ENCODE peak calls at places on chromosomes 12 and 14, in nine cellular contexts. One of them, this sample, is unnamed.

GRCh38 chr12:69986109-69986508 is 161.1 kb downstream of the MYRFL start:
- DNase-seq in fibroblast of mammary gland: no peak
- DNase-seq in AG04449: no peak
- DNase-seq in prostate gland: no peak
- DNase-seq in epithelial cell of esophagus: no peak
- DNase-seq in transverse colon: no peak
- DNase-seq in cardiac muscle cell: no peak
- DNase-seq in BE2C: no peak
- DNase-seq in CD8-positive, alpha-beta T cell: no peak
- DNase-seq in this sample: no peak

GRCh38 chr14:59566725-59567124 is 9.9 kb downstream of the CCDC175 start:
- DNase-seq in fibroblast of mammary gland: no peak
- DNase-seq in AG04449: no peak
- DNase-seq in prostate gland: no peak
- DNase-seq in epithelial cell of esophagus: peak; percentile 23
- DNase-seq in transverse colon: no peak
- DNase-seq in cardiac muscle cell: no peak
- DNase-seq in BE2C: no peak
- DNase-seq in CD8-positive, alpha-beta T cell: no peak
- DNase-seq in this sample: no peak

GRCh38 chr12:78793491-78793890 is 71.1 kb upstream of the SYT1 start:
- DNase-seq in fibroblast of mammary gland: no peak
- DNase-seq in AG04449: no peak
- DNase-seq in prostate gland: no peak
- DNase-seq in epithelial cell of esophagus: no peak
- DNase-seq in transverse colon: no peak
- DNase-seq in cardiac muscle cell: no peak
- DNase-seq in BE2C: no peak
- DNase-seq in CD8-positive, alpha-beta T cell: no peak
- DNase-seq in this sample: no peak

GRCh38 chr14:103259801-103260628 is 74.0 kb upstream of the EIF5 start:
- DNase-seq in fibroblast of mammary gland: no peak
- DNase-seq in AG04449: no peak
- DNase-seq in prostate gland: no peak
- DNase-seq in epithelial cell of esophagus: no peak
- DNase-seq in transverse colon: peak; percentile 43
- DNase-seq in cardiac muscle cell: no peak
- DNase-seq in BE2C: peak; percentile 44
- DNase-seq in CD8-positive, alpha-beta T cell: no peak
- DNase-seq in this sample: no peak

GRCh38 chr12:12723681-12724420 is 6.7 kb downstream of the CDKN1B start:
- DNase-seq in fibroblast of mammary gland: no peak
- DNase-seq in AG04449: no peak
- DNase-seq in prostate gland: no peak
- DNase-seq in epithelial cell of esophagus: peak; percentile 36
- DNase-seq in transverse colon: peak; percentile 54
- DNase-seq in cardiac muscle cell: peak; percentile 47
- DNase-seq in BE2C: peak; percentile 48
- DNase-seq in CD8-positive, alpha-beta T cell: peak; percentile 44
- DNase-seq in this sample: no peak

GRCh38 chr12:102730996-102731395 is 186.0 kb downstream of the PAH start:
- DNase-seq in fibroblast of mammary gland: no peak
- DNase-seq in AG04449: no peak
- DNase-seq in prostate gland: no peak
- DNase-seq in epithelial cell of esophagus: no peak
- DNase-seq in transverse colon: no peak
- DNase-seq in cardiac muscle cell: no peak
- DNase-seq in BE2C: no peak
- DNase-seq in CD8-positive, alpha-beta T cell: no peak
- DNase-seq in this sample: no peak

GRCh38 chr12:94235894-94236293 is 87.5 kb downstream of the PLXNC1 start:
- DNase-seq in fibroblast of mammary gland: no peak
- DNase-seq in AG04449: no peak
- DNase-seq in prostate gland: no peak
- DNase-seq in epithelial cell of esophagus: no peak
- DNase-seq in transverse colon: no peak
- DNase-seq in cardiac muscle cell: no peak
- DNase-seq in BE2C: no peak
- DNase-seq in CD8-positive, alpha-beta T cell: no peak
- DNase-seq in this sample: no peak

GRCh38 chr12:105922670-105923102 is 216.1 kb downstream of the NUAK1 start:
- DNase-seq in fibroblast of mammary gland: peak; percentile 47
- DNase-seq in AG04449: peak; percentile 77
- DNase-seq in prostate gland: no peak
- DNase-seq in epithelial cell of esophagus: peak; percentile 70
- DNase-seq in transverse colon: no peak
- DNase-seq in cardiac muscle cell: peak; percentile 21
- DNase-seq in BE2C: no peak
- DNase-seq in CD8-positive, alpha-beta T cell: no peak
- DNase-seq in this sample: no peak

GRCh38 chr14:99511421-99512109 is 30.4 kb downstream of the CCNK start:
- DNase-seq in fibroblast of mammary gland: peak; percentile 9
- DNase-seq in AG04449: peak; percentile 49
- DNase-seq in prostate gland: no peak
- DNase-seq in epithelial cell of esophagus: no peak
- DNase-seq in transverse colon: no peak
- DNase-seq in cardiac muscle cell: no peak
- DNase-seq in BE2C: peak; percentile 47
- DNase-seq in CD8-positive, alpha-beta T cell: no peak
- DNase-seq in this sample: no peak

GRCh38 chr12:53102883-53103807 is at the start of gene SOAT2:
- DNase-seq in fibroblast of mammary gland: no peak
- DNase-seq in AG04449: no peak
- DNase-seq in prostate gland: no peak
- DNase-seq in epithelial cell of esophagus: no peak
- DNase-seq in transverse colon: no peak
- DNase-seq in cardiac muscle cell: no peak
- DNase-seq in BE2C: no peak
- DNase-seq in CD8-positive, alpha-beta T cell: peak; percentile 54
- DNase-seq in this sample: no peak

GRCh38 chr14:104695660-104696000 is 6.2 kb downstream of the INF2 start:
- DNase-seq in fibroblast of mammary gland: no peak
- DNase-seq in AG04449: no peak
- DNase-seq in prostate gland: no peak
- DNase-seq in epithelial cell of esophagus: no peak
- DNase-seq in transverse colon: no peak
- DNase-seq in cardiac muscle cell: no peak
- DNase-seq in BE2C: no peak
- DNase-seq in CD8-positive, alpha-beta T cell: no peak
- DNase-seq in this sample: no peak

GRCh38 chr14:96575233-96575632 is 73.1 kb downstream of the PAPOLA start:
- DNase-seq in fibroblast of mammary gland: no peak
- DNase-seq in AG04449: no peak
- DNase-seq in prostate gland: no peak
- DNase-seq in epithelial cell of esophagus: no peak
- DNase-seq in transverse colon: no peak
- DNase-seq in cardiac muscle cell: no peak
- DNase-seq in BE2C: no peak
- DNase-seq in CD8-positive, alpha-beta T cell: no peak
- DNase-seq in this sample: no peak

GRCh38 chr12:100404769-100405407 is 48.0 kb downstream of the SLC17A8 start:
- DNase-seq in fibroblast of mammary gland: peak; percentile 67
- DNase-seq in AG04449: no peak
- DNase-seq in prostate gland: peak; percentile 28
- DNase-seq in epithelial cell of esophagus: peak; percentile 54
- DNase-seq in transverse colon: peak; percentile 26
- DNase-seq in cardiac muscle cell: peak; percentile 54
- DNase-seq in BE2C: peak; percentile 65
- DNase-seq in CD8-positive, alpha-beta T cell: no peak
- DNase-seq in this sample: no peak

GRCh38 chr14:93126124-93126523 is 10.4 kb upstream of the ITPK1 start:
- DNase-seq in fibroblast of mammary gland: no peak
- DNase-seq in AG04449: no peak
- DNase-seq in prostate gland: no peak
- DNase-seq in epithelial cell of esophagus: no peak
- DNase-seq in transverse colon: no peak
- DNase-seq in cardiac muscle cell: no peak
- DNase-seq in BE2C: no peak
- DNase-seq in CD8-positive, alpha-beta T cell: no peak
- DNase-seq in this sample: no peak

GRCh38 chr14:92903359-92903758 is 19.6 kb upstream of the CHGA start:
- DNase-seq in fibroblast of mammary gland: no peak
- DNase-seq in AG04449: no peak
- DNase-seq in prostate gland: no peak
- DNase-seq in epithelial cell of esophagus: no peak
- DNase-seq in transverse colon: no peak
- DNase-seq in cardiac muscle cell: no peak
- DNase-seq in BE2C: no peak
- DNase-seq in CD8-positive, alpha-beta T cell: no peak
- DNase-seq in this sample: no peak

DNA sequence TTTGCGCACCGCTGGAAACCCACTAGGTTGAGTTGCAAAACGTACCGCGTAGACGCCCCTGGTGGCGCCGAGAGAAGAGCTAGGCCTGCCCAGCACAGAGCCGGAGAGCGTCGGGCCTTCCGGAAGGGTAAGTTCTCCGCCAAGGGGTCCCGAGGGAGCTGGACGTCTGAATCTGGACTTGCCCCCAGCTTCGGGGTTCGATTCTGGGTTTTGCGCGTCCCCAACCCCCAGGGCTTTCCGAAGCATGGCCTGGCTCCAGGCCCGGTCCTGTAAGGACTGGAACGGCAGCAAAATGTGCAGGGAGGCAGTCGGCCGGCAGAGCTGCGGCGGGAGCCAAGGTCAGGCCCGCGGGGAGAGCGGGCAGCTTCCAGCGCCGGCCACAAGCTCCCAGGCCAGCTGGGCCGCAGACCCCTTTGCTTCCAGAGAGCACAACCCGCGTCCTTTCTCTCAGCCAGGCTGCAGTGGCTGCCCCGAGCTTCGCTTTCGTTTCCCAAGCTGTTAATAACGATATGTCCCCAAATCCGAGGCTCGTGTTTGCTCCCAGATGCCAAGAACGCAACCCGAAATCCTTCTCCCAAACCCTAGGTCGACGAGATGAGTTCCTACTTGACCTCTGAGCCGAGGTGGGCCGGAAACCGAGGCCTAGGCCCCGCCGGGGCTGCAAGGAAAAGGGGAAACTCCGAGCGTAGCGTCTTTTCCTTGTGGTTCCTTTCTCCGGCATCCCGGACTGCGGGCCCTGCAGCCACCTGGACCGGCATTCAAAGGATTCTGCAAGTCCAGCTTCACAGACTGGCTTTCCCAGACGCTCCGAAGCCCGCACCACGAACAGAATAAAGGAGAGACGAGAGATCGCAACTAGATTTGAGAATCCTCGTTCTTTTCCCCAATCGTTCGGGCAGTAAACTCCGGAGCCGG is 3.2 kb upstream of the TBX5 start:
- DNase-seq in fibroblast of mammary gland: peak; percentile 75
- DNase-seq in AG04449: no peak
- DNase-seq in prostate gland: no peak
- DNase-seq in epithelial cell of esophagus: no peak
- DNase-seq in transverse colon: no peak
- DNase-seq in cardiac muscle cell: peak; percentile 81
- DNase-seq in BE2C: no peak
- DNase-seq in CD8-positive, alpha-beta T cell: no peak
- DNase-seq in this sample: no peak
- TF ChIP-seq CTCF in fibroblast of mammary gland: no peak
- TF ChIP-seq CTCF in AG04449: no peak
- TF ChIP-seq CTCF in prostate gland: no peak
- TF ChIP-seq CTCF in epithelial cell of esophagus: no peak
- TF ChIP-seq CTCF in transverse colon: no peak
- TF ChIP-seq CTCF in cardiac muscle cell: peak; percentile 24
- TF ChIP-seq CTCF in BE2C: no peak
- TF ChIP-seq CTCF in CD8-positive, alpha-beta T cell: no peak
- TF ChIP-seq CTCF in this sample: no peak

GRCh38 chr12:95975491-95975890 is 20.7 kb downstream of the HAL start:
- DNase-seq in fibroblast of mammary gland: no peak
- DNase-seq in AG04449: no peak
- DNase-seq in prostate gland: no peak
- DNase-seq in epithelial cell of esophagus: no peak
- DNase-seq in transverse colon: no peak
- DNase-seq in cardiac muscle cell: no peak
- DNase-seq in BE2C: no peak
- DNase-seq in CD8-positive, alpha-beta T cell: no peak
- DNase-seq in this sample: no peak
- H3K4me3 ChIP-seq in fibroblast of mammary gland: no peak overlapping the region
- H3K4me3 ChIP-seq in AG04449: no peak overlapping the region
- H3K4me3 ChIP-seq in prostate gland: no peak overlapping the region
- H3K4me3 ChIP-seq in epithelial cell of esophagus: no peak overlapping the region
- H3K4me3 ChIP-seq in transverse colon: no peak overlapping the region
- H3K4me3 ChIP-seq in cardiac muscle cell: no peak overlapping the region
- H3K4me3 ChIP-seq in BE2C: no peak overlapping the region
- H3K4me3 ChIP-seq in CD8-positive, alpha-beta T cell: no peak overlapping the region
- H3K4me3 ChIP-seq in this sample: no peak overlapping the region

DNA sequence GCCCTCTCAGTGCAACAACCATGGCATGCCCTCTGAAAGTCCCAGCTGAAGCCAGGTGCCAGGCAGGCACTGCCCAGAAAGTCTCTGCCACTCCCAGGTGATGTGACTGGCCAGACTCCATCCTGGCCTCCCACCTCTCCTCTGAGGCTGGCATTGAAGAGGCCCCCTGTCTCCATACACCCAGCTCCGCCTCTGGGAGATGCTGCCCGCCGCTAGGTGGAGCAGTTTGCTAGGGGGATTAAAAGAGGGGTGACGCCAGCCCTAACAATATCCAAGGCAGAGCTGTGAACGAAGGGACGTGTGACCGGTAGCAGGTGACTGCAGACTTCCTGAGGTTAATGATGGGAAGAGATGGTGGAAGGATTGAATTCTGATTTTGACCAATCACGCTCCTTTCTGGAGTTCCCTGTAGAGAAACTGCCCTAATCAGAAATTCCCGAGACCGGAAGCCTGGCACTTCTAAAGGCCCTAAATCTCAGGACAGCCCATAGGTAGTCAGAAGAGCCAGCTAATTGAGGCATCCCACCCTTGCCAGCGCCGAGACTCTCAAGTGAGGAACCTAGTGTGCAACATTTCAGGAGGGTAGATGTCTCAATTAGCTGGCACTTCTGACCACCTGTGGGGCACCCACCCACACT is 8.3 kb upstream of the PLEK2 start:
- DNase-seq in fibroblast of mammary gland: no peak
- DNase-seq in AG04449: no peak
- DNase-seq in prostate gland: no peak
- DNase-seq in epithelial cell of esophagus: no peak
- DNase-seq in transverse colon: peak; percentile 51
- DNase-seq in cardiac muscle cell: no peak
- DNase-seq in BE2C: peak; percentile 48
- DNase-seq in CD8-positive, alpha-beta T cell: peak; percentile 20
- DNase-seq in this sample: no peak
- TF ChIP-seq CTCF in fibroblast of mammary gland: peak; percentile 41
- TF ChIP-seq CTCF in AG04449: peak; percentile 15
- TF ChIP-seq CTCF in prostate gland: no peak
- TF ChIP-seq CTCF in epithelial cell of esophagus: peak; percentile 49
- TF ChIP-seq CTCF in transverse colon: peak; percentile 62
- TF ChIP-seq CTCF in cardiac muscle cell: peak; percentile 36
- TF ChIP-seq CTCF in BE2C: peak; percentile 58
- TF ChIP-seq CTCF in CD8-positive, alpha-beta T cell: peak; percentile 26
- TF ChIP-seq CTCF in this sample: peak; percentile 52

DNA sequence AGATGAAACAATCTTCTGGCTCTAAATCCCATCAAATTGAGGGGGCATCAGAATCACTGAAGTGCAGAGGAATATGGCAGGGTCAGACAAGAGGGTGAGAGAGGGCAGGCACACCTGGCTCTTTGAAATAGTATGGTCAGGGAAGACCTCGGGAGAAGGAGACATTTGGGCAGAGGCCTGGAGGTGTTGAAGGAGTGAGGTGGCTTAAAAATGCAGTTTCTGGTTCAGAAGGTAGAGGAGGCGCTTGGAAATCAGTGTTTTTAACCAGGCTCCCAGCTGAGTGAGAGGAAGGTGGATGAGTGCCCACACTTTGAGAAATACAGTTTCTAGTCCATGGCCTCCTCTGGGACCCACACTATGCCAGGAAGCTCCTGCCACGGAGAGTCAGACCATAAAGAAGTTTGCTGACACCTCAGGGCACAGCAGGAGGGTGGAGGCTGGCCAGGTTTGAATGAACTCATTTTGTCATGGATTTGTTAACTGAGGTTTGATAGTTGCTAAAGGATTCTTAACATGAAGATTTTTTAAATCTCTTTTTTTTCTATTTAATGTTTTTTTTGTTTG is 20.1 kb downstream of the NID2 start:
- DNase-seq in fibroblast of mammary gland: peak; percentile 42
- DNase-seq in AG04449: no peak
- DNase-seq in prostate gland: no peak
- DNase-seq in epithelial cell of esophagus: no peak
- DNase-seq in transverse colon: no peak
- DNase-seq in cardiac muscle cell: no peak
- DNase-seq in BE2C: no peak
- DNase-seq in CD8-positive, alpha-beta T cell: no peak
- DNase-seq in this sample: no peak
- H3K4me3 ChIP-seq in fibroblast of mammary gland: no peak overlapping the region
- H3K4me3 ChIP-seq in AG04449: no peak overlapping the region
- H3K4me3 ChIP-seq in prostate gland: no peak overlapping the region
- H3K4me3 ChIP-seq in epithelial cell of esophagus: no peak overlapping the region
- H3K4me3 ChIP-seq in transverse colon: no peak overlapping the region
- H3K4me3 ChIP-seq in cardiac muscle cell: no peak overlapping the region
- H3K4me3 ChIP-seq in BE2C: no peak overlapping the region
- H3K4me3 ChIP-seq in CD8-positive, alpha-beta T cell: no peak overlapping the region
- H3K4me3 ChIP-seq in this sample: no peak overlapping the region

This sample was measured in retinal pigment epithelial cell.